ENCODE peak calls at places on chromosome X, in five cellular contexts. Z, F, W, I and O are unnamed samples.

GRCh38 chrX:48971325-48972213 is at the start of gene KCND1:
- DNase-seq in W (peak), Z (peak), F (peak), I (peak), O (no peak)

GRCh38 chrX:139739138-139739537 is 31.2 kb upstream of the MCF2 start:
- DNase-seq in W (no peak), I (peak), Z (no peak), F (peak), O (peak)

GRCh38 chrX:120453985-120454384 is 15.1 kb downstream of the LAMP2 start:
- DNase-seq in I (no peak), Z (no peak), W (no peak), F (peak), O (peak)

GRCh38 chrX:74119016-74119910 is 184.7 kb upstream of the ZCCHC13 start:
- DNase-seq in Z (peak), F (peak), I (peak), W (no peak), O (peak)

GRCh38 chrX:9730078-9730477 is 35.6 kb downstream of the GPR143 start:
- DNase-seq in Z (no peak), I (no peak), W (no peak), F (no peak), O (no peak)

GRCh38 chrX:116009348-116009747 is 161.2 kb upstream of the AGTR2 start:
- DNase-seq in Z (no peak), F (no peak), I (no peak), W (no peak), O (no peak)

GRCh38 chrX:51395807-51396728 is 63.4 kb downstream of the NUDT10 start:
- DNase-seq in F (no peak), Z (peak), W (no peak), I (peak), O (no peak)

GRCh38 chrX:46811101-46811500 is 25.7 kb upstream of the RP2 start:
- DNase-seq in F (peak), Z (no peak), W (no peak), I (peak), O (no peak)

GRCh38 chrX:69424161-69424560 is 80.0 kb upstream of the NALF2 start:
- DNase-seq in I (peak), Z (peak), W (peak), F (peak), O (no peak)

GRCh38 chrX:155956649-155957048 is 40.8 kb upstream of the IL9R start:
- DNase-seq in Z (no peak), F (no peak), I (no peak), W (no peak), O (no peak)

GRCh38 chrX:154458116-154458953 is at the start of gene PLXNA3:
- DNase-seq in Z (peak), I (peak), W (peak), F (no peak), O (no peak)

GRCh38 chrX:47674776-47675175 is 15.8 kb upstream of the UXT start:
- DNase-seq in I (peak), W (no peak), F (no peak), Z (no peak), O (no peak)

GRCh38 chrX:10725071-10725470 is 104.7 kb upstream of the MID1 start:
- DNase-seq in Z (peak), I (no peak), F (peak), W (no peak), O (no peak)

GRCh38 chrX:2594491-2594890 is 93.7 kb upstream of the DHRSX start:
- DNase-seq in F (no peak), Z (no peak), I (no peak), W (no peak), O (no peak)

GRCh38 chrX:39527045-39527444 is 570.7 kb downstream of the BCOR start:
- DNase-seq in F (no peak), Z (no peak), I (peak), W (no peak), O (no peak)

GRCh38 chrX:72079607-72080006 is 52.1 kb downstream of the RTL5 start:
- DNase-seq in W (no peak), Z (no peak), F (peak), I (no peak), O (no peak)

GRCh38 chrX:24963823-24964222 is 51.9 kb downstream of the ARX start:
- DNase-seq in W (no peak), Z (peak), I (no peak), F (no peak), O (no peak)

GRCh38 chrX:139692506-139692849 is 15.5 kb downstream of the MCF2 start:
- DNase-seq in I (peak), W (no peak), F (no peak), Z (no peak), O (no peak)

GRCh38 chrX:107549504-107549903 is 78.8 kb upstream of the PRPS1 start:
- DNase-seq in I (no peak), Z (no peak), F (no peak), W (no peak), O (no peak)

GRCh38 chrX:133792198-133792953 is 193.0 kb downstream of the GPC3 start:
- DNase-seq in F (peak), Z (peak), W (peak), I (peak), O (peak)

GRCh38 chrX:10579753-10580060 is 40.7 kb downstream of the MID1 start:
- DNase-seq in W (no peak), Z (no peak), F (peak), I (peak), O (no peak)

DNA sequence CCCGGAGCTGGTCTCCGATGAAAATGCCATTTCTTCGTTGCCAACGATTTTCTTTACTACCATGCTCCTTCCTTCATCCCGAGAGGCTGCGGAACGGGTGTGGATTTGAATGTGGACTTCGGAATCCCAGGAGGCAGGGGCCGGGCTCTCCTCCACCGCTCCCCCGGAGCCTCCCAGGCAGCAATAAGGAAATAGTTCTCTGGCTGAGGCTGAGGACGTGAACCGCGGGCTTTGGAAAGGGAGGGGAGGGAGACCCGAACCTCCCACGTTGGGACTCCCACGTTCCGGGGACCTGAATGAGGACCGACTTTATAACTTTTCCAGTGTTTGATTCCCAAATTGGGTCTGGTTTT is 14.4 kb downstream of the SHOX start:
- DNase-seq in W (peak), I (no peak), Z (no peak), F (no peak), O (no peak)
- TF ChIP-seq EZH2 in W (no peak), I (no peak), Z (no peak), F (no peak), O (no peak)

GRCh38 chrX:118974088-118974907 is at the start of gene LONRF3:
- DNase-seq in W (peak), Z (peak), I (peak), F (peak), O (no peak)
- TF ChIP-seq EZH2 in W (peak), Z (peak), I (no peak), F (no peak), O (peak)

GRCh38 chrX:15854712-15855561 is at the start of gene AP1S2:
- DNase-seq in F (peak), I (peak), Z (peak), W (peak), O (peak)
- TF ChIP-seq EZH2 in F (no peak), I (no peak), Z (no peak), W (no peak), O (no peak)

DNA sequence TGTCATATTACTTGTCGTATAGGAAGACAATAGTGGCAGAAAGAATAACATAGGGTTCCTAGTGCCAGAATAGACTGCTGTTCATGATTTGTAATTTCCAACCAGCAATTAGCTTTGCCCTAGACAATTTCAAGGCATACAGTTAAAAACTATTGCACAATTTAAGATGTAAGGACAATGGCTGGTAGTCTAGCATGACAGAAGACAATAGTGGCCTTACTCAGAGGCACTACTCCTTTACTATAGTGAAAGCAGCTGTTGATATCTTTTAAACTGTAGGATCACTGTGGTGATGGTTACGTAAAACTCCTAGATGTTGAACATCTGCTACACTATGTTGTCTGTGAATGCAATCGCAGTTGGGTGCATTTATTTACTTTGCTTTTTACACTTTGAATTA is 234.5 kb downstream of the RBMX2 start:
- DNase-seq in W (no peak), F (no peak), I (no peak), Z (no peak), O (no peak)
- TF ChIP-seq EZH2 in W (no peak), F (no peak), I (no peak), Z (no peak), O (no peak)

DNA sequence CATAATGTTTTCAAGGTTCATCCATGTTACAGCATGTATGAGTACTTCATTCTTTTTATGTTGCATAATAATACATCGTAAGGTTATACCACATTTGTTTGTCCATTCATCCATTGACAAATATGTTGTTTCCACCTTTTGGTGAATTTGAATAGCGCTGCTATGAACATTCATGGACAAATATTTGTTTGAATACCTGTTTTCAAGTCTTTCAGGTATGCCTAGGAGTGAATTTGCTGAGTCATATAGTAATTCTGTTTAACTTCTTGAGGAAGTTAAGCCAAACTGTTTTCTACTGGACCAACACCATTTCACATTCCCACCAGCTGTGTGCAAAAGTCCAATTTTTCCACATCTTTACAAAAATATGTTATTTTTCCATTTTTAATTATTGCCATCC is 31.5 kb downstream of the IRS4 start:
- DNase-seq in W (no peak), Z (no peak), F (no peak), I (no peak), O (no peak)
- TF ChIP-seq EZH2 in W (no peak), Z (no peak), F (no peak), I (no peak), O (no peak)

DNA sequence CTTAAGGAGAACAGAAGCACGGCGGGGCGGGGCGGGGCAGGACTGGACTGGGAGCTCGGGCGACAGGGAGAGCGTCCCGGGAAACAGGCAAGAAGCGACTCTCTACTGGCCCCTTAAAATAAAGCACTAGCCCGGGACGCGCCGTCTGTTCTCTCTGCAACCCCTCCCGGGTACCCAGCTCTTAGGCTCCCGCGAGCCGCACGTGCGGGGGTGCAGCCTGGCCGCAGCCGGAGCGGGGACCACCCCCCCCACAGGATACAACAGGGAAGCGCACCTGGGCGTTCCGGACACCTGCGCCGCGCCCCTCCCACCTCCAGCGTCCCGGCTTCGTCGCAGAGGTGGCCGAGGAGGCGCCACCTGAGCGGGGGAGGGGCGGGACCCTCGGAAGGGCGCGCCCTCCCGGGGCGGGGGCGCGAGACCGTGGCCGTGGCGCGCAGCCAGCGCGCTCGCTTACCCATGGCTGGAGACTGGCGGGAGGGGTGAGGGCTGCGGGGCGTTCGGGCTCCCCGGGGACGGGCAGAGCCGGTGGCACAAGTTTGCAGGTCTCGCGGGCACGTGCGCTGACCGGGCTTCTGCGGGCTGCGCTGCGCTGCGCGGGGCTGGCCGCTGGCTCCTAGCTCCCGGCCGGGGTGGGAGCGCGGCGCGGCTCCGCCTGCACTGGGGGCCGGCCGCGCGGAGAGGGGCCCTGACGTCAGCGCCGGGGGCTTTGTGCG is 91.5 kb downstream of the GEMIN8 start:
- DNase-seq in F (no peak), I (peak), W (peak), Z (peak), O (no peak)
- TF ChIP-seq EZH2 in F (peak), I (no peak), W (no peak), Z (no peak), O (no peak)

GRCh38 chrX:153411988-153412574 is 809 bp downstream of the ZFP92 start:
- DNase-seq in Z (no peak), W (no peak), I (peak), F (no peak), O (peak)
- TF ChIP-seq EZH2 in Z (no peak), W (no peak), I (no peak), F (no peak), O (no peak)

DNA sequence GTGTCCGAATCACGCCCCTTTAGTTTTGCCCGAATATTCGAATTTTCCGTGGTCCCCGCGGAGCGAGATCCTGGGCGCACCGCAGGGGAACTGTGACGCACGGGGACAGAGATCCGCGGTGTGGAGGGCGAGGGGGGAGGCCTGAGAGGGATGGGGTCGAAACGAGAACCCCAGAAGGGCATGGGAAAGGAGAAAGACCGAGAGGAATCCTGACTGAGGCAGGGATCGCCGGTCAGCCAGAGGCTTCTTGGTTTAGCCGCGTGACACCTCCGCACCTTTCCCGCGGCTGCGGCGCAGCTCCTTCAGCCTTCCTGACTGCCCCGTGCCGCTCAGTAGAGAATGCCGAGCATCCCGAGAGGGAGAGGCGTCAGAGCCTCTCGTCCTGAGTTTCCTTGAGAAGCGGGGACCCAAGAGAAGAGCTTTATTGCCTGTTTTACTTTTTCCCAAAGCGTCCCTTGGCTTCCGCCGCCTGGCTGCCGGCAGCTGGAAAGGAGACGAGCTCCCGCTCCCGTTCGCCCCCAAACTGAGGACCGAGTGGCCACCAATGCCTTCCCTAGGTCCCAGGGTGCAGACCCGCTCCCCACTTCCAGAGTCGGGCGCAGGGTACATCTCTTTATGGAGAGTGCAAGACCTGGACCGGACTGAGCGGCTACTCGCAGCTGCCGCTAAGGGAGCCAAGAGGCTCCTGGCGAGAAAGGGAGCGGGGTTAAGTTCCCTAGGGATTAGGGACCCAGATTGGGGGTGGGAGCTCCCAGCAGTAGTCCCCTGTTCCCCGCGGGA is 911 bp upstream of the GPR50 start:
- DNase-seq in I (no peak), F (no peak), W (no peak), Z (no peak), O (no peak)
- TF ChIP-seq EZH2 in I (no peak), F (peak), W (peak), Z (no peak), O (peak)